ENCODE peak calls at places on chromosome 6, in seven cellular contexts. M is mesenchymal stem cell, B is MM.1S, J is GM23248, K is endothelial cell of umbilical vein, L is H9, Y is neural progenitor cell. N is an unnamed sample.

GRCh38 chr6:28634758-28635546 is 109.3 kb downstream of the GPX5 start:
- DNase-seq in Y (peak; percentile 79), K (no peak), B (no peak), M (peak; percentile 18), L (peak; percentile 83), J (peak; percentile 36), N (peak; percentile 13)

GRCh38 chr6:109292420-109292819 is 89.8 kb downstream of the CD164 start:
- DNase-seq in J (no peak), B (no peak), M (no peak), Y (no peak), K (no peak), L (peak; percentile 34), N (no peak)

GRCh38 chr6:87333591-87334181 is 4.6 kb upstream of the GJB7 start:
- DNase-seq in K (no peak), Y (no peak), J (peak; percentile 72), M (peak; percentile 42), L (no peak), B (no peak), N (peak; percentile 37)

GRCh38 chr6:168385380-168385779 is 55.6 kb upstream of the SMOC2 start:
- DNase-seq in L (no peak), K (no peak), B (no peak), M (no peak), Y (no peak), J (no peak), N (no peak)

GRCh38 chr6:53107091-53107490 is 41.5 kb downstream of the GCM1 start:
- DNase-seq in B (no peak), K (no peak), J (peak; percentile 79), Y (no peak), L (no peak), M (no peak), N (peak; percentile 74)

GRCh38 chr6:139062921-139063320 is 34.4 kb downstream of the ABRACL start:
- DNase-seq in M (no peak), B (no peak), K (no peak), J (peak; percentile 44), L (no peak), Y (no peak), N (peak; percentile 52)

GRCh38 chr6:126716012-126716411 is 376.1 kb downstream of the CENPW start:
- DNase-seq in Y (no peak), B (no peak), L (no peak), J (peak; percentile 45), M (no peak), K (no peak), N (peak; percentile 19)

GRCh38 chr6:35896228-35896627 is 24.7 kb downstream of the SRPK1 start:
- DNase-seq in J (no peak), K (no peak), L (no peak), M (no peak), B (no peak), Y (no peak), N (no peak)

GRCh38 chr6:135535989-135536414 is 38.5 kb upstream of the AHI1 start:
- DNase-seq in L (no peak), B (peak; percentile 54), M (peak; percentile 86), K (peak; percentile 70), J (peak; percentile 88), Y (peak; percentile 48), N (peak; percentile 98)

GRCh38 chr6:134590449-134590848 is 272.5 kb upstream of the SGK1 start:
- DNase-seq in J (peak; percentile 89), B (no peak), Y (no peak), M (no peak), K (no peak), L (no peak), N (peak; percentile 55)

GRCh38 chr6:83365931-83366330 is 64.9 kb downstream of the ME1 start:
- DNase-seq in M (no peak), J (peak; percentile 39), B (no peak), L (no peak), Y (no peak), K (no peak), N (peak; percentile 90)

GRCh38 chr6:169990095-169991030 is 238.9 kb downstream of the ERMARD start:
- DNase-seq in B (no peak), J (no peak), M (no peak), Y (no peak), K (peak; percentile 26), L (no peak), N (no peak)

GRCh38 chr6:162262466-162263196 is 464.9 kb downstream of the PRKN start:
- DNase-seq in B (no peak), J (no peak), Y (peak; percentile 17), K (no peak), L (no peak), M (no peak), N (no peak)

GRCh38 chr6:25050356-25050755 is 114.6 kb upstream of the RIPOR2 start:
- DNase-seq in M (peak; percentile 92), L (no peak), K (peak; percentile 90), B (no peak), Y (no peak), J (peak; percentile 65), N (peak; percentile 91)

GRCh38 chr6:150732765-150733539 is 132.6 kb upstream of the MTHFD1L start:
- DNase-seq in L (no peak), M (no peak), Y (no peak), K (no peak), J (no peak), B (no peak), N (no peak)

GRCh38 chr6:109393882-109394281 is 11.6 kb upstream of the CD164 start:
- DNase-seq in L (no peak), M (peak; percentile 60), K (no peak), Y (no peak), B (no peak), J (peak; percentile 48), N (no peak)

GRCh38 chr6:168455847-168456530 is 15.0 kb downstream of the SMOC2 start:
- DNase-seq in M (no peak), J (no peak), K (no peak), Y (no peak), L (no peak), B (no peak), N (no peak)

GRCh38 chr6:68082086-68082485 is 553.0 kb upstream of the ADGRB3 start:
- DNase-seq in L (no peak), M (peak; percentile 4), B (no peak), Y (no peak), K (no peak), J (no peak), N (peak; percentile 12)

GRCh38 chr6:48281217-48281616 is 170.2 kb upstream of the PTCHD4 start:
- DNase-seq in K (peak; percentile 45), J (no peak), B (no peak), M (peak; percentile 4), Y (no peak), L (no peak), N (no peak)

GRCh38 chr6:111658445-111659154 is 52.9 kb upstream of the TRAF3IP2 start:
- DNase-seq in K (no peak), M (peak; percentile 22), L (no peak), J (peak; percentile 86), B (no peak), Y (no peak), N (peak; percentile 33)
- H3K27ac ChIP-seq in K (no peak overlapping the region), M (no peak overlapping the region), L (no peak overlapping the region), J (peak overlapping the region; percentile 63), B (no peak overlapping the region), Y (no peak overlapping the region), N (no peak overlapping the region)

GRCh38 chr6:439681-440167 is 48.2 kb downstream of the IRF4 start:
- DNase-seq in L (no peak), B (no peak), Y (no peak), J (peak; percentile 48), M (no peak), K (no peak), N (peak; percentile 42)

GRCh38 chr6:436308-437041 is 44.9 kb downstream of the IRF4 start:
- DNase-seq in J (peak; percentile 91), M (no peak), K (no peak), Y (no peak), B (no peak), L (no peak), N (peak; percentile 94)

GRCh38 chr6:438634-439170 is 47.1 kb downstream of the IRF4 start:
- DNase-seq in L (no peak), Y (no peak), B (no peak), J (no peak), K (no peak), M (no peak), N (no peak)

GRCh38 chr6:435442-436307 is 44.1 kb downstream of the IRF4 start:
- DNase-seq in K (no peak), Y (no peak), B (no peak), M (no peak), J (peak; percentile 30), L (no peak), N (peak; percentile 28)

GRCh38 chr6:437042-437402 is 45.5 kb downstream of the IRF4 start:
- DNase-seq in Y (no peak), L (no peak), J (peak; percentile 72), K (no peak), M (no peak), B (no peak), N (peak; percentile 55)
- H2AFZ ChIP-seq in Y (no peak overlapping the region), L (no peak overlapping the region), J (peak overlapping the region; percentile 20), K (no peak overlapping the region), M (no peak overlapping the region), B (no peak overlapping the region), N (no peak overlapping the region)

DNA sequence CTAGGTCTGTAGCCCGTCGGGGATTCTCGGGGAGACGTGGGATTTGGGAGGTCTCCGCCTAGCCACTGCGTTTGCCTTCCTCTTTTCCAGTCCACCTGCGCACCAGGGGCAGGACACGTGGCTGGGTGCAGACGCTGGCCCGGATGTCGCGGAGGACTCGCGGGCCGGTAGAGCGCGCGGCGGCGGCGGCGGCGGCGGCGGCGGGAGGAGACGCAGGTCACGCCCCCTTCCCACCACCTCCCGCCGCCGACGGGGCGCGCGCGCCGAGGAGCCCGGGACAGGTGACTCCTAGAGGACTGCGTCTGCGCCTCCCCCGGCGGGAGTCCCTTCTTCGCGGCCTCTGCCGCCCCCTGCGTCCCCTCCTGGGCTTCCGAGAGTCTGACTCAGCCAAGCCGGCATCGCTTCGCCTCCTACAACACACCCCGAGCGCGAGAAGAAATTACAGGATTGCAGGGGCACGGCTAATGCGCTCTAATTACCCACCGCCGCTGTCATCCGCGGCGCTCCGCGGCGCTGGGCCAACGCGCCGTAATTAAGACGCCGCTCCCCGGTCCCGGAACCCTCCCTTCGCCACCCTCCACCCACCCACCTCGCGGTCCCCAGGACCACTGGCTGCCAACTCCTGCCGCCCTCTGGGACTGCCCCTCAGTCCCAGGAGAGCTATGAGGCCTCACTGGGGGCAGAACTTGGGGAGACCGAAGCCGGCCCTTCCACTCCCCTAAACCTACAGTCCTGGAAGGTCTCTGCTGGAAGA is 124.5 kb downstream of the MRPL14 start:
- DNase-seq in L (peak; percentile 82), J (peak; percentile 77), K (peak; percentile 25), B (peak; percentile 65), Y (peak; percentile 88), M (peak; percentile 80), N (peak; percentile 53)
- H3K27ac ChIP-seq in L (no peak overlapping the region), J (no peak overlapping the region), K (no peak overlapping the region), B (no peak overlapping the region), Y (peak overlapping the region; percentile 78), M (peak overlapping the region; percentile 67), N (no peak overlapping the region)

GRCh38 chr6:159102373-159103160 is 57.8 kb upstream of the TAGAP start:
- DNase-seq in K (no peak), J (no peak), Y (no peak), M (no peak), L (no peak), B (no peak), N (no peak)

GRCh38 chr6:159105716-159106115 is 60.9 kb upstream of the TAGAP start:
- DNase-seq in M (no peak), B (no peak), J (no peak), L (no peak), K (no peak), Y (no peak), N (no peak)

GRCh38 chr6:159104931-159105330 is 60.1 kb upstream of the TAGAP start:
- DNase-seq in M (no peak), B (no peak), Y (no peak), J (no peak), K (no peak), L (no peak), N (no peak)

GRCh38 chr6:159103396-159104162 is 58.8 kb upstream of the TAGAP start:
- DNase-seq in L (no peak), M (no peak), B (no peak), Y (no peak), K (no peak), J (no peak), N (no peak)

GRCh38 chr6:159104163-159104885 is 59.5 kb upstream of the TAGAP start:
- DNase-seq in J (peak; percentile 80), B (peak; percentile 43), M (peak; percentile 56), L (peak; percentile 87), Y (peak; percentile 83), K (peak; percentile 40), N (peak; percentile 20)
- H2AFZ ChIP-seq in J (peak overlapping the region; percentile 55), B (peak overlapping the region; percentile 31), M (no peak overlapping the region), L (no peak overlapping the region), Y (peak overlapping the region; percentile 48), K (no peak overlapping the region), N (no peak overlapping the region)